ENCODE peak calls at places on chromosomes 13 and 19, in five cellular contexts. Y is heart left ventricle, H is lower lobe of right lung, E is glutamatergic neuron, I is progenitor cell of endocrine pancreas. R is an unnamed sample.

GRCh38 chr13:105960326-105960725 is 575.1 kb downstream of the EFNB2 start:
- DNase-seq in H (no peak), Y (no peak), E (no peak), I (no peak), R (no peak)

GRCh38 chr13:51313619-51314018 is 25.9 kb upstream of the SERPINE3 start:
- DNase-seq in H (no peak), E (no peak), I (no peak), Y (no peak), R (no peak)

GRCh38 chr13:24348797-24349515 is 39.6 kb downstream of the C1QTNF9 start:
- DNase-seq in E (no peak), H (peak), Y (no peak), I (no peak), R (no peak)

GRCh38 chr19:3499738-3500428 is 591 bp downstream of the DOHH start:
- DNase-seq in H (no peak), Y (no peak), E (no peak), I (no peak), R (no peak)

GRCh38 chr19:8081569-8082550 is 29.3 kb downstream of the CCL25 start:
- DNase-seq in I (no peak), Y (no peak), E (no peak), H (no peak), R (no peak)

GRCh38 chr19:58571575-58571947 is 1.6 kb downstream of the MZF1 start:
- DNase-seq in Y (peak), E (no peak), I (no peak), H (no peak), R (no peak)

GRCh38 chr19:53308339-53308811 is 25.2 kb upstream of the ZNF845 start:
- DNase-seq in E (peak), Y (no peak), I (peak), H (no peak), R (no peak)

GRCh38 chr13:94408300-94409036 is 71.0 kb downstream of the DCT start:
- DNase-seq in I (no peak), H (no peak), Y (no peak), E (no peak), R (no peak)

GRCh38 chr19:8506402-8506957 is 4.0 kb upstream of the PRAM1 start:
- DNase-seq in I (no peak), E (no peak), H (no peak), Y (no peak), R (no peak)

GRCh38 chr19:14972676-14973075 is 7.0 kb downstream of the SLC1A6 start:
- DNase-seq in Y (no peak), H (no peak), E (peak), I (no peak), R (no peak)

GRCh38 chr19:1101337-1101698 is 2.5 kb upstream of the GPX4 start:
- DNase-seq in Y (peak), E (no peak), H (peak), I (no peak), R (no peak)

GRCh38 chr13:97067342-97067895 is 73.1 kb upstream of the OXGR1 start:
- DNase-seq in E (no peak), I (no peak), H (no peak), Y (no peak), R (no peak)

GRCh38 chr19:45767881-45768643 is 990 bp downstream of the SIX5 start:
- DNase-seq in I (peak), E (peak), Y (peak), H (peak), R (peak)

GRCh38 chr19:7933411-7933810 is 7.5 kb upstream of the CTXN1 start:
- DNase-seq in Y (no peak), E (no peak), I (no peak), H (no peak), R (no peak)

GRCh38 chr13:70568571-70568970 is 460.3 kb upstream of the KLHL1 start:
- DNase-seq in Y (no peak), E (no peak), H (no peak), I (no peak), R (peak)

GRCh38 chr19:50705422-50706019 is 14.1 kb downstream of the SHANK1 start:
- DNase-seq in H (no peak), I (no peak), E (no peak), Y (no peak), R (peak)

GRCh38 chr13:61908906-61909305 is 493.3 kb upstream of the PCDH20 start:
- DNase-seq in Y (no peak), E (no peak), H (no peak), I (no peak), R (no peak)

GRCh38 chr13:106378263-106378662 is 157.2 kb downstream of the EFNB2 start:
- DNase-seq in I (no peak), E (no peak), Y (no peak), H (no peak), R (no peak)

GRCh38 chr13:45416521-45417125 is 1.6 kb downstream of the SLC25A30 start:
- DNase-seq in I (no peak), Y (no peak), H (no peak), E (no peak), R (no peak)

GRCh38 chr13:91017669-91018053 is 329.8 kb upstream of the MIR17HG start:
- DNase-seq in E (peak), I (no peak), Y (no peak), H (no peak), R (no peak)

GRCh38 chr13:44272692-44273091 is 100.9 kb upstream of the SERP2 start:
- DNase-seq in E (no peak), H (no peak), Y (no peak), I (no peak), R (no peak)

GRCh38 chr19:47713046-47714021 is at the start of gene EHD2:
- DNase-seq in I (no peak), Y (peak), H (peak), E (peak), R (peak)

GRCh38 chr19:11752244-11752736 is 13.5 kb upstream of the ZNF823 start:
- DNase-seq in E (no peak), H (no peak), Y (no peak), I (no peak), R (no peak)

DNA sequence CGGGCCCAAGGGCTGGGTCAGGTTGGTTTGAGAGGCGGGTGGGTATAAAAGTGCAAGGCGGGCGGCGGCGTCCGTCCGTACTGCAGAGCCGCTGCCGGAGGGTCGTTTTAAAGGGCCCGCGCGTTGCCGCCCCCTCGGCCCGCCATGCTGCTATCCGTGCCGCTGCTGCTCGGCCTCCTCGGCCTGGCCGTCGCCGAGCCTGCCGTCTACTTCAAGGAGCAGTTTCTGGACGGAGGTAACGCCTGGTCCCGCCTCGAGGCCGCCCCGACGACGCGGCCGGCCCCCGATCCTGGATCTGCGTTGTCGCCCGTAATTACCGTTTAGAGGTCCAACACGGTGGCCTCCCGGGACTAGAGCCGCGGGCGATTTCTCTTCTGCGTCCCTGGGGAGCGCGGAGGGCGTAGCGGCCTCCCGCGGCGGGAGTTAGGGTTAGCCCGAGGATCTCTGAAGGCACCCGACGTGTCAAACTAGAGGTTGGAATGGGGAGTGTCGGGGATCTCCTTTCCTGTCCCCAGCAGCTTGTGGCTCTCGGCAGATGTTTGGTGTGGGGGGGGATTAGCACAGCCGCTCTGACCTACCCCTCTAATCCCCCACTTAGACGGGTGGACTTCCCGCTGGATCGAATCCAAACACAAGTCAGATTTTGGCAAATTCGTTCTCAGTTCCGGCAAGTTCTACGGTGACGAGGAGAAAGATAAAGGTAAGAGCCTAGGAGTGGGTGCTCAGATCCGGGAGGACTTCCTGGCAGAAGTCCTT is at the start of gene CALR:
- DNase-seq in E (no peak), H (no peak), Y (peak), I (no peak), R (no peak)
- TF ChIP-seq CTCF in E (no peak), H (peak), Y (no peak), I (peak), R (no peak)

DNA sequence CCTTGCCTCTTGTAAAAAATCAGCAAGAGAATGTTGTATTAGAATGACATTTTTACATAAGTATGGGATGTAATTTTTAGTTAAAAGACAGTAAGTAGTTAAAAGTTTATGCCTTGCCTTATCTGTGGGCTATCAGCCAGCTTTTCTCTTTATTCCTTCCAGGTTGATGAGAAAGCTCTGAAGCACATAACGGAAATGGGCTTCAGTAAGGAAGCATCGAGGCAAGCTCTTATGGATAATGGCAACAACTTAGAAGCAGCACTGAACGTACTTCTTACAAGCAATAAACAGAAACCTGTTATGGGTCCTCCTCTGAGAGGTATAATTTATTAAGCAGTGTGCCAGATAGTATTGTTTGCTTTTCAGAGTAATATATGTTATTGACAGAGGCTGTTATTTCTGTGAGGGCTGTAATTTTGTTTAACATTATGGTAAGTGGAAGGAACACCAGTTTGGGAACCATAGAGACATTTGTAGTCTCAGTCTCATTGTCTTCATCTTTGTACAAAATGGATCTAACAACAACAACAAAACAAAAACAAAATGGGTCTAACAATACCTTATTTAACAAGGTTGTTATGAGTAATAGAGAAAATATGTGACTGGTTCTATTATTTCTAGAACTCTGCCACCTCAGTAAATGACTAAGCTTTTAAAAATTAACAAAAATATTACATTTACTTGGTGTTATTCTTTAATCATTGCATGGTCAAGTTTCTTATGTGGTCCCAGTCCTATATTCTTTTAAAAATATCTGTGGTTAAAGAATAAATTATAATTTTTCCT is 112.8 kb downstream of the TDRD3 start:
- DNase-seq in I (no peak), E (no peak), H (no peak), Y (no peak), R (no peak)
- TF ChIP-seq CTCF in I (no peak), E (no peak), H (no peak), Y (no peak), R (no peak)

DNA sequence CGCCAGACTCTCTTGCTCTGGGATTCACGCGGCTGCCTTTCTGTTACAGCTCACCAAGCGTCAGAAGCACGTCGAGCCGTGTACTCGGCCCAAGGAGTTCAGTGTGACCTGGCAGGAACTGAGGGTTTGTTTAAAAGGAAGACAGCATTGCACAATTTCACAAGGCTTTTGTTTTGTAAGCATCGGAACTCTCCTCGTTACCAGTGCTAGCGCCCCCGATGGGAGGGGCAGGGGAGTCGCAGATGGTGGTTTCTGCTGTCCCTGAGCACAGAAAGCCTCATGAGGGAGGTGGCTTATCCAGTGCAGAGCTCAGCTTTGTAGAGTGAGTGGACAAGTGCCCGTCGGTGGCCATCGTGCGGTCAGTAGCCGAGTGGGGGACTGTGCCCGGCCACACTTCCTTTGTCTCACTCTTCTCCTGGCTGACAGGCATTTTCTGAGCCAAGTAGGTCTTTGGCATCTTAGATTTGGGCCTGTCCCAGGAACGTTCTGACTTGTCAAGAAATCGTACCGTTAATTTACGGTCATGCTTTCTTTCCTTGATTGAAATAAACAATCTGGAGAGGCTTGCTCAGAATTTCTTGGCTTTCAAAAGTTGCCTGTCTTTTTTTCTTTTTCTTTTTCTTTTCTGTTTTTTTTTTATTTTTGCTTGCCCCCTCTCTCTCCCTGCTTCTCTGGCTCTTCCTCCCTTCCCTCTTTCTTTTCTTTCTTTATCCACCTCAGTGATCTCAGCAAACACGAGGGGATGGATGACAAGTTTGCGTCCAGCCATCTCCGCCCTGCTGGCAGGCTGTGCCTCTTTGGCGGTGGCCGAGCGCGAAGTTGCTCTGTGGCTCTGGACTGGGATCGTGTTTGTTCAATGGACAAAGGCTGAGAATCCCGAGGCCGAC is 7.7 kb downstream of the KDM4B start:
- DNase-seq in Y (peak), I (no peak), H (peak), E (peak), R (peak)
- TF ChIP-seq CTCF in Y (peak), I (no peak), H (peak), E (no peak), R (peak)

DNA sequence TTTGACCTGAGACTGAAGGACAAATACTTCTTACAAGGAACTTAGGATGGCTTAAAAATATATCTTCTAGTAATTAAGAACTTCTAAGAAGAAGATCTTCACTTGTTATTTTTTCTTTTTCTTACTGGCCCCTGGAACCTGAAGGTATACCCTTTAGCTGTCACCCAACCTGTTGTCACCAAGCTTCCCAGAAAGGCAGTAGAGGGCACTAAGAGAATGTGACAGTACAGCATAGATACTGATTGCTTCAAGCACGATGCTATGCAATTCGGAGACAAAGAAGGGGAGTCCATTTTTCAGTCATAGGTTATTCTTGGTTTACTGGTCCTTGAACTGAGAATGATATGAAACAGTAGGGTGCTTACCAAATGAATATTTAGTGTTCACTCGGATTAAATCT is 208.3 kb upstream of the PCDH9 start:
- DNase-seq in I (no peak), E (no peak), H (no peak), Y (no peak), R (no peak)
- TF ChIP-seq CTCF in I (no peak), E (no peak), H (no peak), Y (no peak), R (no peak)

DNA sequence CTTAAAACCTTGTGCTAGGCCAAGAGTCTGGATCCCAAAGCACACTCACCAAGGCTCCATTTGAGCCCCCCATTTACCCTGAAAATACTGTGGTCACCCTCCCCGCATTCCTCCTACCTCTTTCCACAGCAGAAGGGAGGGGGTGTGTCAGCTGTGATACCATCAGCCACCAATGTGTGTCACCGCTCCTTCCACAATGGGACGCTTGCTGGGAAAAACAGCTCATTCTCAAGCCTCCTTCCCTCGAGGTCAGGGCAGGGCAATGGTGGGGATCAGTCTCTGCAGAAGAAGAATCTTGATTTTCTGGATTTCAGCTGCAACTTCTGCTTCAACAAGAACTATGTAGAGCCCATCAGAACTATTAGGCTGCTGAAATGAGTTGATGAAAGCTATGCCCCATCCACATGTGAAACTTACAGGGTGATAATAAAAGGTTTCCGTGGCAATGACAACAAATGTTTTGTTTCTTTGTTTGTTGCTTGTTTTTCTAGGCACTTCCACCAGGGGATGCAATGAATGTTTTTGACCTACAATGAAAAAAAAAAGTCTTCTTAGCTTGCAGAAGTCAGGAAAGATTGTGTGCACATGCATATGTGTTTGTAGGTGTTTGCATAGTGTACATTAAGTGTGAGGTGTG is 26.4 kb upstream of the ZNF507 start:
- DNase-seq in I (no peak), Y (no peak), H (no peak), E (peak), R (no peak)
- TF ChIP-seq CTCF in I (no peak), Y (no peak), H (peak), E (peak), R (peak)

GRCh38 chr19:29467824-29468401 is 57.9 kb upstream of the VSTM2B start:
- DNase-seq in H (no peak), E (no peak), Y (no peak), I (no peak), R (peak)
- TF ChIP-seq CTCF in H (no peak), E (no peak), Y (no peak), I (peak), R (peak)

R was measured in GM20000.